ENCODE peak calls at places on chromosomes 13 and 19, in six cellular contexts. R, Y, O, N, B and I are unnamed samples.

GRCh38 chr13:34011552-34012085 is 193.7 kb downstream of the RFC3 start:
- DNase-seq in N (peak), Y (peak), O (no peak), B (no peak), R (no peak), I (no peak)

GRCh38 chr13:50677687-50678463 is 165.6 kb downstream of the DLEU7 start:
- DNase-seq in B (no peak), Y (no peak), R (peak), N (no peak), O (no peak), I (no peak)

GRCh38 chr13:95300625-95301134 is 571 bp downstream of the ABCC4 start:
- DNase-seq in B (no peak), Y (peak), O (peak), N (peak), R (peak), I (peak)

GRCh38 chr19:33054623-33055022 is 10.1 kb downstream of the RHPN2 start:
- DNase-seq in B (no peak), N (no peak), R (no peak), Y (no peak), O (no peak), I (no peak)

GRCh38 chr13:103386341-103386740 is 320.1 kb upstream of the SLC10A2 start:
- DNase-seq in N (no peak), B (no peak), R (peak), Y (no peak), O (no peak), I (no peak)

GRCh38 chr13:110109140-110109783 is 197.7 kb downstream of the COL4A1 start:
- DNase-seq in N (no peak), Y (no peak), O (no peak), R (no peak), B (no peak), I (no peak)

GRCh38 chr19:11286312-11286974 is 9.5 kb upstream of the TSPAN16 start:
- DNase-seq in Y (no peak), B (no peak), R (peak), N (no peak), O (no peak), I (no peak)

GRCh38 chr13:110431851-110432294 is 124.8 kb downstream of the COL4A2 start:
- DNase-seq in N (no peak), Y (no peak), O (no peak), B (no peak), R (no peak), I (no peak)

GRCh38 chr19:2441096-2441752 is 13.8 kb upstream of the TIMM13 start:
- DNase-seq in Y (no peak), O (no peak), R (no peak), B (no peak), N (no peak), I (no peak)

GRCh38 chr13:27621366-27622101 is at the start of gene POLR1D:
- DNase-seq in Y (peak), O (peak), R (peak), N (peak), B (no peak), I (peak)

GRCh38 chr13:108961542-108962125 is 332.2 kb downstream of the MYO16 start:
- DNase-seq in Y (peak), O (no peak), B (peak), N (peak), R (peak), I (peak)

GRCh38 chr19:11261902-11262839 is at the start of gene DOCK6:
- DNase-seq in Y (peak), B (no peak), N (no peak), O (peak), R (peak), I (peak)

GRCh38 chr19:29067831-29068230 is 145.1 kb downstream of the UQCRFS1 start:
- DNase-seq in O (no peak), B (no peak), N (no peak), R (no peak), Y (no peak), I (no peak)

GRCh38 chr13:26880741-26881140 is 120.2 kb upstream of the GPR12 start:
- DNase-seq in R (peak), B (no peak), O (no peak), Y (no peak), N (no peak), I (no peak)

GRCh38 chr13:110760611-110761010 is 47.1 kb downstream of the ING1 start:
- DNase-seq in Y (no peak), R (no peak), O (no peak), N (no peak), B (no peak), I (no peak)

GRCh38 chr19:4052114-4052992 is 14.3 kb downstream of the ZBTB7A start:
- DNase-seq in O (no peak), R (peak), N (peak), Y (no peak), B (no peak), I (no peak)

GRCh38 chr19:51702754-51703654 is 9.9 kb downstream of the SPACA6 start:
- DNase-seq in R (peak), B (no peak), N (no peak), O (peak), Y (peak), I (no peak)

GRCh38 chr19:35330475-35330874 is 1.5 kb downstream of the CD22 start:
- DNase-seq in R (no peak), Y (no peak), O (no peak), N (no peak), B (no peak), I (peak)

GRCh38 chr19:29887498-29887897 is 54.5 kb upstream of the URI1 start:
- DNase-seq in N (no peak), R (peak), Y (no peak), B (no peak), O (no peak), I (no peak)

GRCh38 chr19:58387338-58388174 is 487 bp downstream of the RPS5 start:
- DNase-seq in B (no peak), O (no peak), R (peak), N (no peak), Y (no peak), I (peak)

GRCh38 chr19:34834513-34834912 is 61.5 kb upstream of the ZNF599 start:
- DNase-seq in Y (no peak), R (no peak), N (no peak), O (no peak), B (no peak), I (no peak)

GRCh38 chr13:74974234-74974879 is 507.6 kb downstream of the TBC1D4 start:
- DNase-seq in R (no peak), O (no peak), N (no peak), Y (peak), B (no peak), I (no peak)

GRCh38 chr19:13146763-13147563 is 3.2 kb downstream of the STX10 start:
- DNase-seq in O (no peak), N (no peak), Y (no peak), R (peak), B (no peak), I (no peak)

DNA sequence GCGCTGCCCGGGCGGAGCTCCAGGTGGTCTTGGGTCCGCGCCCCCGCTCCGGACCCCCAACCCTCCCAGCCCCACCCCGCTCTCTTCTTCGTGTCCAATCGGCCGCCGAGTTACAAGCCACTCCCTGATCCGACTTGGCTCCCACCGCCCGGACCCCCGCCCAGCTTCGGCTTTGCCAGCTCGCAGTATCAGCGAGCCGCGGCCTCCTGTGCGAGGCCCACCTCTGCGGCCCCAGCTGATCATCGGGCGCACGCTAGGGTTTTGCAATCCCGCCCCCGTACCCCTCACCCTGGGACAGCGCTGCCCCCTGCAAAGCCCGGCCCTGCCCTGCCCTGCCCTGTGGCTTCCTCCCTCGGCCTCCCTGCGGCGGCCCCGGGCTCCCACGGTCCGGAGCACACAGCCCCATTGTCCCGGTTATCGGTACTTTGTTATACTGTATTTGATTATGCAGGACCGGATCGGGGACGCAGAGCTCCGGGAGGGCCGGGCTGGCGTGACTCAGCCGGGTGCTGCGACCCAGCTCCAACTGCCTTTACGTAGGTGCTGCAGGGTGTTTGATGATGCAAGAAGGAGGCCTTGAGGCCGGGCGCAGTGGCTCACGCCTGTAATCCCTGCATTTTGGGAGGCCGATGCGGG is 597 bp upstream of the LPAR2 start:
- DNase-seq in B (peak), Y (peak), N (no peak), R (peak), O (peak), I (peak)
- H3K27ac ChIP-seq in B (peak), Y (peak), N (no peak), R (no peak), O (no peak), I (peak)

GRCh38 chr13:66794340-66795031 is 435.6 kb downstream of the PCDH9 start:
- DNase-seq in N (no peak), R (no peak), O (no peak), Y (no peak), B (no peak), I (no peak)

DNA sequence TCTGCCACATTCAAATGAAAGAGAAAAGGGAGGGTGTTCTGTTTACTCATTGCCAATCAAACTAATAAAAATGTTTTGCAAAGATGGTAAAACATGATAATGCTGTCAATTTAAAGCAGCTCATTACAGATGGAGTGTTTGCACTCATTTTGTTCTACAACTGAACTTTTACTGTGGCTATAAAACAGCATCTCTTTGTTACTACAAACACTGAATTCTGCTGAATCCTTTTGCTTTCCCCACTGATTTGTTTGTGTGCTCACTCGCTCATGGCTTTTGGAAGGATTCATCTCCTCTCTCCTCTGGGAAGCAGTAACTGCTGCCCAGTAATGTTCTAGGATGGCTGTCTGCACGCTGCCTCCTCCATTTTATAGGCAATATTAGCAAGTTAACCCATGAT is 434.5 kb downstream of the PCDH9 start:
- DNase-seq in B (no peak), R (no peak), N (no peak), O (no peak), Y (no peak), I (no peak)
- H2AFZ ChIP-seq in B (no peak), R (no peak), N (no peak), O (no peak), Y (peak), I (no peak)

GRCh38 chr13:38686635-38687245 is at the start of gene FREM2:
- DNase-seq in R (peak), O (peak), B (no peak), N (no peak), Y (peak), I (no peak)

GRCh38 chr13:38687246-38688229 is 661 bp downstream of the FREM2 start:
- DNase-seq in B (no peak), N (no peak), Y (peak), O (peak), R (peak), I (no peak)

GRCh38 chr13:38685974-38686571 is 804 bp upstream of the FREM2 start:
- DNase-seq in N (no peak), Y (peak), R (peak), O (peak), B (no peak), I (no peak)

GRCh38 chr13:38680912-38681311 is 6.0 kb upstream of the FREM2 start:
- DNase-seq in R (no peak), B (no peak), Y (no peak), O (no peak), N (no peak), I (no peak)

DNA sequence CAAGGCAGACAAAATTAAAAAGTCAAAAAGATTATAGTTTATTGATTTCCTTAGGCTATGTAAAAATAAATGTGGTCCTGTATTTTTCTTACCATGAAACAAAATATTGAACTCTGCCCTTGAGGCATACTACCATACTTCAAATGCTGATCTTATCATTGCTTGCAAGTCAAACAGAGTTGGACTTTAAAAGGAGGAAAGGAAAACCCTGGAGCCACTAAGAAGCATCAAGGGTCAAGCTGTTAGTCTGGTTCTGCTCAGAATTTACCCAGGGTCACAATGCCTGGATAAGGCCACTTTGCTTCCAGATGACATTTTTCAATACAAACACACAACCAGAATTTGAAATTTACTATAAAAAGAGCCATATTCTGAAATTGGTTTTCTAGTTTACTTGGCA is 2.2 kb upstream of the FREM2 start:
- DNase-seq in O (no peak), Y (no peak), R (no peak), B (no peak), N (no peak), I (no peak)
- H3K27ac ChIP-seq in O (no peak), Y (no peak), R (no peak), B (no peak), N (no peak), I (no peak)

GRCh38 chr13:31944262-31945160 is 87.1 kb upstream of the FRY start:
- DNase-seq in B (no peak), Y (no peak), O (no peak), R (peak), N (no peak), I (no peak)
- H2AFZ ChIP-seq in B (no peak), Y (no peak), O (no peak), R (peak), N (no peak), I (no peak)

DNA sequence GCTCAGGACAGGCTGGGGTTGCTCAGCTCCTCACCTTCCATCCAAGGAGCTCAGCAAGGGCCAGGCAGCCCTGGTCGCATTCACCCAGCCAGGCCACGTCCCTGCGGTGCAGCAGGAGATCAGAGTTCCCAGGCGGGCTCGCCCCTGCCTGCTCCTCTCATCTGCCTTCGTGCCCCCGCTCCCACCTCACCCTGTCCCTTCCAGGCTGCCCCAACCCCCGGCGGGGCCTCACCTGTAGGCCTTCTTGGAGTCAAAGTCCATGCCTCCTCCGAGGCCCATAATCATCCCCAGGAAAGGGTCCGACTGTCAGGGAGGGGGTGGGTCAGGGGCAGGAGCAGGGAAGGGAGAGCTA is 1.3 kb upstream of the RINL start:
- DNase-seq in B (no peak), R (no peak), N (no peak), Y (no peak), O (no peak), I (no peak)
- H3K27ac ChIP-seq in B (no peak), R (no peak), N (no peak), Y (no peak), O (no peak), I (no peak)

GRCh38 chr19:47056416-47056815 is 8.0 kb upstream of the TMEM160 start:
- DNase-seq in Y (no peak), O (no peak), N (no peak), R (no peak), B (no peak), I (no peak)
- H2AFZ ChIP-seq in Y (peak), O (no peak), N (peak), R (no peak), B (no peak), I (no peak)